ENCODE peak calls at places on chromosomes 12 and 14, in ten cellular contexts. One of them, this sample, is unnamed.

GRCh38 chr12:52828156-52829090 is 5.7 kb downstream of the KRT79 start:
- DNase-seq in stimulated activated CD8-positive, alpha-beta memory T cell treated with anti-CD3 and anti-CD28 coated beads, Interleukin-7, amount 100 ng/mL, for 1 hour: no peak
- DNase-seq in stimulated activated CD4-positive, alpha-beta T cell treated with anti-CD3 and anti-CD28 coated beads, Interleukin-1b, Interleukin-23, amount 100 ng/mL, for 24 hours: no peak
- DNase-seq in lung: no peak
- DNase-seq in T-helper 1 cell: no peak
- DNase-seq in H54: no peak
- DNase-seq in left cardiac atrium: no peak
- DNase-seq in astrocyte of the spinal cord: no peak
- DNase-seq in mucosa of descending colon: no peak
- DNase-seq in effector CD4-positive, alpha-beta T cell: no peak
- DNase-seq in this sample: no peak

GRCh38 chr12:66060361-66060907 is 70.1 kb downstream of the LLPH start:
- DNase-seq in effector CD4-positive, alpha-beta T cell: no peak
- DNase-seq in lung: no peak
- DNase-seq in T-helper 1 cell: no peak
- DNase-seq in H54: no peak
- DNase-seq in stimulated activated CD4-positive, alpha-beta T cell treated with anti-CD3 and anti-CD28 coated beads, Interleukin-1b, Interleukin-23, amount 100 ng/mL, for 24 hours: no peak
- DNase-seq in mucosa of descending colon: no peak
- DNase-seq in left cardiac atrium: no peak
- DNase-seq in stimulated activated CD8-positive, alpha-beta memory T cell treated with anti-CD3 and anti-CD28 coated beads, Interleukin-7, amount 100 ng/mL, for 1 hour: no peak
- DNase-seq in astrocyte of the spinal cord: no peak
- DNase-seq in this sample: no peak

GRCh38 chr14:53501361-53502320 is 348.5 kb upstream of the DDHD1 start:
- DNase-seq in H54: no peak
- DNase-seq in stimulated activated CD8-positive, alpha-beta memory T cell treated with anti-CD3 and anti-CD28 coated beads, Interleukin-7, amount 100 ng/mL, for 1 hour: no peak
- DNase-seq in left cardiac atrium: no peak
- DNase-seq in stimulated activated CD4-positive, alpha-beta T cell treated with anti-CD3 and anti-CD28 coated beads, Interleukin-1b, Interleukin-23, amount 100 ng/mL, for 24 hours: no peak
- DNase-seq in mucosa of descending colon: no peak
- DNase-seq in T-helper 1 cell: no peak
- DNase-seq in astrocyte of the spinal cord: peak
- DNase-seq in lung: no peak
- DNase-seq in effector CD4-positive, alpha-beta T cell: no peak
- DNase-seq in this sample: no peak

GRCh38 chr14:94923771-94924170 is 153.9 kb upstream of the GSC start:
- DNase-seq in T-helper 1 cell: no peak
- DNase-seq in stimulated activated CD4-positive, alpha-beta T cell treated with anti-CD3 and anti-CD28 coated beads, Interleukin-1b, Interleukin-23, amount 100 ng/mL, for 24 hours: no peak
- DNase-seq in mucosa of descending colon: no peak
- DNase-seq in stimulated activated CD8-positive, alpha-beta memory T cell treated with anti-CD3 and anti-CD28 coated beads, Interleukin-7, amount 100 ng/mL, for 1 hour: no peak
- DNase-seq in left cardiac atrium: no peak
- DNase-seq in H54: no peak
- DNase-seq in astrocyte of the spinal cord: no peak
- DNase-seq in lung: no peak
- DNase-seq in effector CD4-positive, alpha-beta T cell: no peak
- DNase-seq in this sample: no peak

GRCh38 chr14:100775831-100776591 is 49.3 kb downstream of the DLK1 start:
- DNase-seq in mucosa of descending colon: no peak
- DNase-seq in left cardiac atrium: no peak
- DNase-seq in effector CD4-positive, alpha-beta T cell: no peak
- DNase-seq in stimulated activated CD8-positive, alpha-beta memory T cell treated with anti-CD3 and anti-CD28 coated beads, Interleukin-7, amount 100 ng/mL, for 1 hour: no peak
- DNase-seq in astrocyte of the spinal cord: no peak
- DNase-seq in lung: no peak
- DNase-seq in stimulated activated CD4-positive, alpha-beta T cell treated with anti-CD3 and anti-CD28 coated beads, Interleukin-1b, Interleukin-23, amount 100 ng/mL, for 24 hours: no peak
- DNase-seq in T-helper 1 cell: no peak
- DNase-seq in H54: no peak
- DNase-seq in this sample: no peak

GRCh38 chr12:100908501-100908900 is 113.9 kb downstream of the ANO4 start:
- DNase-seq in H54: no peak
- DNase-seq in stimulated activated CD4-positive, alpha-beta T cell treated with anti-CD3 and anti-CD28 coated beads, Interleukin-1b, Interleukin-23, amount 100 ng/mL, for 24 hours: no peak
- DNase-seq in effector CD4-positive, alpha-beta T cell: no peak
- DNase-seq in lung: no peak
- DNase-seq in T-helper 1 cell: no peak
- DNase-seq in astrocyte of the spinal cord: peak
- DNase-seq in stimulated activated CD8-positive, alpha-beta memory T cell treated with anti-CD3 and anti-CD28 coated beads, Interleukin-7, amount 100 ng/mL, for 1 hour: no peak
- DNase-seq in mucosa of descending colon: no peak
- DNase-seq in left cardiac atrium: no peak
- DNase-seq in this sample: no peak

GRCh38 chr14:55500219-55500701 is 59.8 kb upstream of the TBPL2 start:
- DNase-seq in effector CD4-positive, alpha-beta T cell: no peak
- DNase-seq in lung: no peak
- DNase-seq in astrocyte of the spinal cord: no peak
- DNase-seq in stimulated activated CD4-positive, alpha-beta T cell treated with anti-CD3 and anti-CD28 coated beads, Interleukin-1b, Interleukin-23, amount 100 ng/mL, for 24 hours: no peak
- DNase-seq in T-helper 1 cell: no peak
- DNase-seq in left cardiac atrium: no peak
- DNase-seq in mucosa of descending colon: no peak
- DNase-seq in H54: no peak
- DNase-seq in stimulated activated CD8-positive, alpha-beta memory T cell treated with anti-CD3 and anti-CD28 coated beads, Interleukin-7, amount 100 ng/mL, for 1 hour: no peak
- DNase-seq in this sample: no peak

GRCh38 chr12:132718644-132719043 is 8.0 kb downstream of the PGAM5 start:
- DNase-seq in T-helper 1 cell: no peak
- DNase-seq in H54: no peak
- DNase-seq in stimulated activated CD4-positive, alpha-beta T cell treated with anti-CD3 and anti-CD28 coated beads, Interleukin-1b, Interleukin-23, amount 100 ng/mL, for 24 hours: no peak
- DNase-seq in left cardiac atrium: no peak
- DNase-seq in effector CD4-positive, alpha-beta T cell: no peak
- DNase-seq in lung: no peak
- DNase-seq in astrocyte of the spinal cord: no peak
- DNase-seq in mucosa of descending colon: no peak
- DNase-seq in stimulated activated CD8-positive, alpha-beta memory T cell treated with anti-CD3 and anti-CD28 coated beads, Interleukin-7, amount 100 ng/mL, for 1 hour: no peak
- DNase-seq in this sample: no peak

GRCh38 chr12:6699989-6700645 is 498 bp downstream of the PIANP start:
- DNase-seq in T-helper 1 cell: no peak
- DNase-seq in effector CD4-positive, alpha-beta T cell: no peak
- DNase-seq in left cardiac atrium: no peak
- DNase-seq in stimulated activated CD8-positive, alpha-beta memory T cell treated with anti-CD3 and anti-CD28 coated beads, Interleukin-7, amount 100 ng/mL, for 1 hour: no peak
- DNase-seq in lung: no peak
- DNase-seq in stimulated activated CD4-positive, alpha-beta T cell treated with anti-CD3 and anti-CD28 coated beads, Interleukin-1b, Interleukin-23, amount 100 ng/mL, for 24 hours: no peak
- DNase-seq in astrocyte of the spinal cord: no peak
- DNase-seq in H54: no peak
- DNase-seq in mucosa of descending colon: no peak
- DNase-seq in this sample: no peak

GRCh38 chr12:106135781-106136180 is 3.0 kb downstream of the NUAK1 start:
- DNase-seq in stimulated activated CD4-positive, alpha-beta T cell treated with anti-CD3 and anti-CD28 coated beads, Interleukin-1b, Interleukin-23, amount 100 ng/mL, for 24 hours: no peak
- DNase-seq in mucosa of descending colon: no peak
- DNase-seq in T-helper 1 cell: no peak
- DNase-seq in lung: no peak
- DNase-seq in stimulated activated CD8-positive, alpha-beta memory T cell treated with anti-CD3 and anti-CD28 coated beads, Interleukin-7, amount 100 ng/mL, for 1 hour: no peak
- DNase-seq in effector CD4-positive, alpha-beta T cell: no peak
- DNase-seq in H54: no peak
- DNase-seq in left cardiac atrium: no peak
- DNase-seq in astrocyte of the spinal cord: no peak
- DNase-seq in this sample: no peak

GRCh38 chr12:45244561-45245348 is 28.9 kb downstream of the ANO6 start:
- DNase-seq in T-helper 1 cell: peak
- DNase-seq in stimulated activated CD8-positive, alpha-beta memory T cell treated with anti-CD3 and anti-CD28 coated beads, Interleukin-7, amount 100 ng/mL, for 1 hour: no peak
- DNase-seq in mucosa of descending colon: no peak
- DNase-seq in astrocyte of the spinal cord: peak
- DNase-seq in lung: no peak
- DNase-seq in stimulated activated CD4-positive, alpha-beta T cell treated with anti-CD3 and anti-CD28 coated beads, Interleukin-1b, Interleukin-23, amount 100 ng/mL, for 24 hours: no peak
- DNase-seq in left cardiac atrium: no peak
- DNase-seq in H54: no peak
- DNase-seq in effector CD4-positive, alpha-beta T cell: no peak
- DNase-seq in this sample: no peak

GRCh38 chr12:7994731-7995205 is 37.7 kb upstream of the FOXJ2 start:
- DNase-seq in left cardiac atrium: no peak
- DNase-seq in lung: no peak
- DNase-seq in H54: no peak
- DNase-seq in astrocyte of the spinal cord: peak
- DNase-seq in stimulated activated CD8-positive, alpha-beta memory T cell treated with anti-CD3 and anti-CD28 coated beads, Interleukin-7, amount 100 ng/mL, for 1 hour: no peak
- DNase-seq in effector CD4-positive, alpha-beta T cell: no peak
- DNase-seq in T-helper 1 cell: no peak
- DNase-seq in mucosa of descending colon: no peak
- DNase-seq in stimulated activated CD4-positive, alpha-beta T cell treated with anti-CD3 and anti-CD28 coated beads, Interleukin-1b, Interleukin-23, amount 100 ng/mL, for 24 hours: no peak
- DNase-seq in this sample: no peak

GRCh38 chr14:100874411-100875091 is 29.0 kb downstream of the RTL1 start:
- DNase-seq in mucosa of descending colon: peak
- DNase-seq in stimulated activated CD4-positive, alpha-beta T cell treated with anti-CD3 and anti-CD28 coated beads, Interleukin-1b, Interleukin-23, amount 100 ng/mL, for 24 hours: no peak
- DNase-seq in H54: no peak
- DNase-seq in effector CD4-positive, alpha-beta T cell: no peak
- DNase-seq in astrocyte of the spinal cord: no peak
- DNase-seq in left cardiac atrium: peak
- DNase-seq in T-helper 1 cell: no peak
- DNase-seq in lung: no peak
- DNase-seq in stimulated activated CD8-positive, alpha-beta memory T cell treated with anti-CD3 and anti-CD28 coated beads, Interleukin-7, amount 100 ng/mL, for 1 hour: no peak
- DNase-seq in this sample: no peak

GRCh38 chr12:121120323-121120722 is 12.4 kb upstream of the P2RX7 start:
- DNase-seq in effector CD4-positive, alpha-beta T cell: no peak
- DNase-seq in stimulated activated CD4-positive, alpha-beta T cell treated with anti-CD3 and anti-CD28 coated beads, Interleukin-1b, Interleukin-23, amount 100 ng/mL, for 24 hours: no peak
- DNase-seq in astrocyte of the spinal cord: no peak
- DNase-seq in left cardiac atrium: no peak
- DNase-seq in mucosa of descending colon: no peak
- DNase-seq in T-helper 1 cell: no peak
- DNase-seq in H54: no peak
- DNase-seq in stimulated activated CD8-positive, alpha-beta memory T cell treated with anti-CD3 and anti-CD28 coated beads, Interleukin-7, amount 100 ng/mL, for 1 hour: no peak
- DNase-seq in lung: no peak
- DNase-seq in this sample: no peak